ENCODE peak calls at places on chromosomes 6 and 20, in eight cellular contexts. I is hepatocyte, M is psoas muscle, E is left lung, F is K562, L is PC-9, K is tibial artery, S is WERI-Rb-1. Z is an unnamed sample.
A peak's percentile ranks its signal among the peaks of the same experiment; 100 is the strongest.

GRCh38 chr6:162580619-162581018 is 146.9 kb downstream of the PRKN start:
- DNase-seq in I (no peak), M (no peak), E (no peak), F (no peak), L (no peak), K (no peak), S (no peak), Z (no peak)

GRCh38 chr6:26103141-26103769 is 16.0 kb downstream of the HFE start:
- DNase-seq in I (peak; percentile 46), M (no peak), E (no peak), F (peak; percentile 40), L (no peak), K (no peak), S (no peak), Z (no peak)

GRCh38 chr6:5287205-5287965 is 26.1 kb downstream of the FARS2 start:
- DNase-seq in I (no peak), M (no peak), E (no peak), F (no peak), L (peak; percentile 14), K (no peak), S (no peak), Z (no peak)

GRCh38 chr6:37168809-37169457 is 1.0 kb upstream of the PIM1 start:
- DNase-seq in I (no peak), M (no peak), E (no peak), F (no peak), L (no peak), K (no peak), S (peak; percentile 24), Z (peak; percentile 59)

GRCh38 chr20:3719046-3719445 is 6.6 kb upstream of the SIGLEC1 start:
- DNase-seq in I (no peak), M (no peak), E (no peak), F (no peak), L (no peak), K (no peak), S (no peak), Z (no peak)

GRCh38 chr6:93584280-93584679 is 164.9 kb upstream of the EPHA7 start:
- DNase-seq in I (no peak), M (no peak), E (no peak), F (no peak), L (no peak), K (no peak), S (no peak), Z (no peak)

GRCh38 chr6:108563292-108563691 is 2.6 kb downstream of the FOXO3 start:
- DNase-seq in I (no peak), M (no peak), E (no peak), F (no peak), L (no peak), K (no peak), S (no peak), Z (no peak)

GRCh38 chr20:5719861-5720401 is 30.3 kb upstream of the SHLD1 start:
- DNase-seq in I (no peak), M (no peak), E (no peak), F (peak; percentile 87), L (no peak), K (no peak), S (no peak), Z (no peak)

GRCh38 chr6:132298344-132298949 is 102.8 kb downstream of the MOXD1 start:
- DNase-seq in I (peak; percentile 73), M (no peak), E (no peak), F (peak; percentile 47), L (peak; percentile 22), K (no peak), S (peak; percentile 60), Z (peak; percentile 84)

GRCh38 chr6:84967389-84967788 is 203.0 kb upstream of the TBX18 start:
- DNase-seq in I (peak; percentile 55), M (no peak), E (no peak), F (peak; percentile 65), L (peak; percentile 2), K (no peak), S (peak; percentile 47), Z (peak; percentile 86)

GRCh38 chr6:165090206-165090605 is 219.2 kb downstream of the C6orf118 start:
- DNase-seq in I (no peak), M (no peak), E (no peak), F (no peak), L (no peak), K (no peak), S (no peak), Z (no peak)

GRCh38 chr6:166903027-166903426 is 53.3 kb downstream of the RNASET2 start:
- DNase-seq in I (no peak), M (no peak), E (no peak), F (no peak), L (no peak), K (no peak), S (no peak), Z (no peak)

GRCh38 chr6:106108129-106108528 is 22.0 kb downstream of the PRDM1 start:
- DNase-seq in I (no peak), M (no peak), E (no peak), F (no peak), L (no peak), K (no peak), S (no peak), Z (no peak)

GRCh38 chr20:64065973-64066341 is 3.0 kb downstream of the TCEA2 start:
- DNase-seq in I (no peak), M (no peak), E (no peak), F (peak; percentile 75), L (peak; percentile 92), K (no peak), S (no peak), Z (peak; percentile 70)

GRCh38 chr6:105711216-105711615 is 308.3 kb upstream of the PREP start:
- DNase-seq in I (no peak), M (no peak), E (no peak), F (no peak), L (no peak), K (no peak), S (no peak), Z (no peak)

GRCh38 chr20:36745927-36746659 is at the start of gene NDRG3:
- DNase-seq in I (peak; percentile 97), M (peak; percentile 97), E (peak; percentile 99), F (peak; percentile 96), L (peak; percentile 92), K (peak; percentile 98), S (peak; percentile 94), Z (peak; percentile 99)
- TF ChIP-seq CTCF in I (no peak), M (peak; percentile 12), E (no peak), F (no peak), L (no peak), K (peak; percentile 36), S (peak; percentile 7), Z (no peak)

GRCh38 chr6:168232528-168232927 is 87.0 kb downstream of the DACT2 start:
- DNase-seq in I (no peak), M (no peak), E (no peak), F (no peak), L (no peak), K (no peak), S (no peak), Z (no peak)

GRCh38 chr6:168232989-168233874 is 86.3 kb downstream of the DACT2 start:
- DNase-seq in I (no peak), M (no peak), E (no peak), F (no peak), L (no peak), K (no peak), S (no peak), Z (no peak)

GRCh38 chr6:168231393-168231957 is 88.1 kb downstream of the DACT2 start:
- DNase-seq in I (no peak), M (no peak), E (no peak), F (no peak), L (no peak), K (no peak), S (no peak), Z (no peak)

GRCh38 chr6:168229368-168229752 is 90.2 kb downstream of the DACT2 start:
- DNase-seq in I (no peak), M (no peak), E (no peak), F (no peak), L (no peak), K (no peak), S (no peak), Z (peak; percentile 25)

DNA sequence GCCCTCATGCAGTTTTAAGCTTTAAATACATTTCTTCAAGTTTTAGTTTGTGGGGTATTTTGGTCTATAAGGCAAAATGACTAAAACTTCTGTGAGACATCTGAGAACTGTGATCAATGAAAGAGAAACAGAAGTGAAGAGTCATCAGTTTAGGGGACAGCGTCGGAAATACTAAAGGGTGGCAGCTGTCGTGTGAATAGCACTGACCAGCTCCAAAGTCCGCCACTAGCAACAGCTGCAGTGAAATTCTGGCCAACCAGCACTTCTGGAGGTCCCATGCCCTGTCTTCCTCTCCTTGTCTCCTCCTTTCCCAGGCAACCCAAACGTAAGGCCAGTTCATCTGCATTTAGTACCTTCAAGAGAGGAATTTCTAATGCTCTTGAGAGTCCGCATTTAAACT is 87.5 kb downstream of the DACT2 start:
- DNase-seq in I (no peak), M (no peak), E (no peak), F (no peak), L (no peak), K (no peak), S (no peak), Z (no peak)
- H3K27me3 ChIP-seq in I (no peaks in the 10 kb centered on the region), M (peaks cover 9% of the 10 kb centered on the region), E (no peaks in the 10 kb centered on the region), F (peaks cover 35% of the 10 kb centered on the region), L (peaks cover 61% of the 10 kb centered on the region), K (no peaks in the 10 kb centered on the region), S (no peaks in the 10 kb centered on the region), Z (no peaks in the 10 kb centered on the region)

DNA sequence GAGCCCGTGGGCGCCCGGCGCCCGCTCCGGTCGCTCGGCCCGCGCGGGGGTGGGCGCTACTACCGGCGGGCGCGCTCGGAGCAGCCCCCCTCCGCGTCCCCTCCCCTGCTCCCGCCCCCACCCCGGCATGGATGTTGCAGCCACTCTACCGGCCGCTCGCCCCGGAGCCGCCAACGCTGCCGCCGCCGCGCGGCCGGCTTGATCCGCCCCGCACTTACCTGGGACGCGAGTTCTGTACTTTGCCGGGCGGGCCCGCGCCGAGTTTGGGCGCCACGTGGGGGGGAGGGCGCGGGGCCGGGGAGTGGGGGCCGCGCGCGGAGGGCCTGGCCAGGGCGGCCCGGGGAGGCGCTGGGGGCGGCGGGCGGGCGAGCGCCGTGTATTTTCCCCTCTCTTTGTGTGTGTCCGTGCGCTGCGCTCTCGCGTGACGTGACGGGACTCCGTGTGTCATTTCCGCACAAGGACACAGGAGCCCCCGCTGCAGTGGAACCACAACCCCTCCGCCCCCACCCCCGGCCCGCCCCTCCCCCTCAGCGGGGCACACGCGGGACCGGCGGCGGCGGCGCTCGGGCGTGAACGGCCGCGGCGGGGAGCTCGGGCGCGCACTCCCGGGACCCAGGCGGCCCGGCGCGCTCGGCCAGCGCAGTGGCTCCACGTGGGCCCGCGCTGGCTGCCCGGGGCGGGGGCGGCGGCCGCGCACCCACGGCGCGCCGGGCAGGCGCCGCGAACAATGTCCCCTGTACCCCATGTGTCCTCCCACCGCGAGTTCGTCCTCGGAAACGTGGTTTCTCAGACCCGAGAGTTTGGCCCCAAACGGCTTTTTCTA is at the start of gene BEND3:
- DNase-seq in I (peak; percentile 61), M (peak; percentile 71), E (peak; percentile 85), F (peak; percentile 67), L (peak; percentile 31), K (no peak), S (peak; percentile 52), Z (peak; percentile 69)
- TF ChIP-seq CTCF in I (no peak), M (no peak), E (no peak), F (no peak), L (no peak), K (no peak), S (no peak), Z (no peak)

DNA sequence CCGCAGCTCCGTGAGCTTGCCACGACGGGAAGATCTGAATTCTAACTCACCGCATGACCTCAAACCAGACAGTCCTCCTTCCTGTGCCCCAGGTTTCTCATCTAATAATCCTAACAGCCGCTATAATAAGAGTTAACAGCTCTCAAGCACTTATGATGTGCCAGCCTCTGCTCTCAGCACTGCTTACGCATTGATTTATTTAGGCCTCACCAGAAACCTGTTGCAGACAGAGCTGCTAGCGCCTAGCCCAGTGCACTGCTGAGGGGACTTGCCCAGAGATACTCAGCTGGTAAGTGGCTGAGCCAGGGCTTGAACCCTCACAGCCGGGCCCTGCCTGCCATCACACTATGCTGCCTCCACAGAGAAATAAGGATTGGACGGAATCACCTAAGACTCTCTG is 37.7 kb downstream of the GRM4 start:
- DNase-seq in I (no peak), M (no peak), E (no peak), F (no peak), L (no peak), K (no peak), S (no peak), Z (no peak)
- H3K27me3 ChIP-seq in I (peaks cover 8% of the 10 kb centered on the region), M (peaks cover 2% of the 10 kb centered on the region), E (peaks cover 75% of the 10 kb centered on the region), F (peaks cover 38% of the 10 kb centered on the region), L (peaks cover 99% of the 10 kb centered on the region), K (peaks cover 67% of the 10 kb centered on the region), S (no peaks in the 10 kb centered on the region), Z (no peaks in the 10 kb centered on the region)